ENCODE peak calls at places on chromosomes 6 and 20, in eight cellular contexts. D is A549; M is cardiac muscle cell; G is SK-N-SH; V is transverse colon; A is heart right ventricle; C is CD8-positive, alpha-beta T cell; X is left ventricle myocardium inferior. J is an unnamed sample.

GRCh38 chr20:46073443-46073842 is 16.3 kb downstream of the NCOA5 start:
- DNase-seq in D (no peak), M (no peak), G (no peak), V (no peak), A (no peak), C (no peak), X (no peak), J (peak)

GRCh38 chr20:52457826-52458225 is 266.2 kb upstream of the ZFP64 start:
- DNase-seq in D (no peak), M (no peak), G (no peak), V (no peak), A (no peak), C (no peak), X (no peak), J (no peak)

GRCh38 chr6:54717849-54718455 is 128.6 kb upstream of the FAM83B start:
- DNase-seq in D (peak), M (peak), G (peak), V (peak), A (peak), C (no peak), X (no peak), J (peak)

GRCh38 chr6:15953152-15953880 is 175.6 kb upstream of the MYLIP start:
- DNase-seq in D (no peak), M (peak), G (no peak), V (no peak), A (peak), C (no peak), X (no peak), J (no peak)

GRCh38 chr20:25623225-25623735 is 534 bp downstream of the NANP start:
- DNase-seq in D (peak), M (peak), G (peak), V (peak), A (peak), C (no peak), X (peak), J (peak)

GRCh38 chr6:67199425-67199824 is 1435.7 kb upstream of the ADGRB3 start:
- DNase-seq in D (no peak), M (no peak), G (no peak), V (no peak), A (no peak), C (no peak), X (no peak), J (no peak)

GRCh38 chr6:125444234-125444949 is 142.6 kb upstream of the HDDC2 start:
- DNase-seq in D (no peak), M (no peak), G (no peak), V (peak), A (peak), C (no peak), X (peak), J (no peak)

GRCh38 chr6:111477481-111477938 is 5.5 kb downstream of the REV3L start:
- DNase-seq in D (no peak), M (no peak), G (no peak), V (no peak), A (no peak), C (no peak), X (no peak), J (no peak)

GRCh38 chr6:140561701-140562100 is 1187.3 kb upstream of the CITED2 start:
- DNase-seq in D (no peak), M (no peak), G (no peak), V (no peak), A (no peak), C (no peak), X (no peak), J (no peak)

GRCh38 chr20:53736122-53736756 is 142.6 kb upstream of the ZNF217 start:
- DNase-seq in D (no peak), M (peak), G (no peak), V (no peak), A (no peak), C (no peak), X (no peak), J (no peak)

GRCh38 chr20:47360207-47360488 is 3.6 kb upstream of the ZMYND8 start:
- DNase-seq in D (peak), M (no peak), G (no peak), V (peak), A (peak), C (no peak), X (no peak), J (peak)

GRCh38 chr6:21220271-21220987 is 373.1 kb upstream of the SOX4 start:
- DNase-seq in D (peak), M (no peak), G (no peak), V (no peak), A (no peak), C (no peak), X (no peak), J (no peak)

GRCh38 chr6:145960918-145961604 is 3.1 kb downstream of the SHPRH start:
- DNase-seq in D (no peak), M (no peak), G (no peak), V (no peak), A (peak), C (no peak), X (no peak), J (no peak)

GRCh38 chr20:63977392-63978276 is 1.8 kb downstream of the SAMD10 start:
- DNase-seq in D (peak), M (no peak), G (no peak), V (no peak), A (peak), C (peak), X (no peak), J (peak)

GRCh38 chr20:61053487-61054277 is 198.4 kb upstream of the CDH4 start:
- DNase-seq in D (no peak), M (no peak), G (no peak), V (no peak), A (no peak), C (no peak), X (no peak), J (no peak)

GRCh38 chr6:31559958-31560696 is 12.0 kb upstream of the LTA start:
- DNase-seq in D (peak), M (no peak), G (no peak), V (peak), A (peak), C (peak), X (peak), J (peak)

GRCh38 chr20:3663031-3663701 is at the start of gene GFRA4:
- DNase-seq in D (no peak), M (no peak), G (no peak), V (no peak), A (no peak), C (no peak), X (no peak), J (no peak)

GRCh38 chr6:22343864-22344263 is 47.0 kb upstream of the PRL start:
- DNase-seq in D (no peak), M (no peak), G (no peak), V (no peak), A (no peak), C (no peak), X (no peak), J (no peak)
- TF ChIP-seq CTCF in D (no peak), M (no peak), G (no peak), V (no peak), A (no peak), C (no peak), X (no peak), J (no peak)

GRCh38 chr6:167995302-167995701 is 2.2 kb upstream of the KIF25 start:
- DNase-seq in D (no peak), M (no peak), G (no peak), V (no peak), A (no peak), C (no peak), X (no peak), J (no peak)

GRCh38 chr6:167998206-167998605 is 735 bp downstream of the KIF25 start:
- DNase-seq in D (no peak), M (no peak), G (no peak), V (no peak), A (no peak), C (no peak), X (no peak), J (no peak)

GRCh38 chr6:167995731-167996151 is 1.7 kb upstream of the KIF25 start:
- DNase-seq in D (no peak), M (no peak), G (no peak), V (no peak), A (no peak), C (no peak), X (no peak), J (no peak)

GRCh38 chr6:167996424-167997199 is 859 bp upstream of the KIF25 start:
- DNase-seq in D (peak), M (no peak), G (peak), V (no peak), A (no peak), C (no peak), X (no peak), J (no peak)

DNA sequence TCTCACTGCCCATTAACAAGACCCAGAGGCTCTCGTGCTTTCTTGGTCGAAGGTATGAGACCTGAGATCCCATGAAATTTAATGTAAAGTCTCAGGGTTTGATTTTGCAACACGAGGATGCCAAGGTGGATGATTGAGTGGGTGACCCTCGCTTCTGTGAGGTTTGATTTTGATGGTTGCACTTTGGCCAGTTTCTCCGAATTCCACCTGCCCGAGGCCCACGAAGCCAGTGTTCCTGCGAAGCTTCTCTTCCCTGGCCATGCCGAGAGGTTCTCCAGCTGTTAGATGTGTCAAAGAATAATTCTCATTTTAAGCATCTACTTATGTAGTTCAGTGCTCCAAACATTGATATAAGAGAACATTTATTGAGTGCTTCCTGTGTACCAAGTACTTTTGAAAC is at the start of gene KIF25:
- DNase-seq in D (no peak), M (no peak), G (no peak), V (no peak), A (no peak), C (no peak), X (no peak), J (no peak)
- H3K27ac ChIP-seq in D (peak), M (no peak), G (no peak), V (no peak), A (no peak), C (no peak), X (no peak), J (no peak)

GRCh38 chr6:122788663-122789062 is 395 bp upstream of the SMPDL3A start:
- DNase-seq in D (no peak), M (peak), G (no peak), V (no peak), A (no peak), C (no peak), X (no peak), J (no peak)

GRCh38 chr6:122788208-122788607 is 850 bp upstream of the SMPDL3A start:
- DNase-seq in D (no peak), M (no peak), G (no peak), V (no peak), A (no peak), C (no peak), X (no peak), J (no peak)

GRCh38 chr6:122790740-122791679 is 2.0 kb downstream of the SMPDL3A start:
- DNase-seq in D (no peak), M (peak), G (no peak), V (no peak), A (no peak), C (no peak), X (no peak), J (no peak)

GRCh38 chr6:122789078-122789861 is at the start of gene SMPDL3A:
- DNase-seq in D (peak), M (peak), G (peak), V (peak), A (peak), C (no peak), X (peak), J (peak)

GRCh38 chr6:122789862-122790739 is 1.0 kb downstream of the SMPDL3A start:
- DNase-seq in D (no peak), M (peak), G (peak), V (no peak), A (no peak), C (no peak), X (peak), J (peak)
- TF ChIP-seq CTCF in D (no peak), M (no peak), G (no peak), V (no peak), A (no peak), C (no peak), X (no peak), J (peak)

DNA sequence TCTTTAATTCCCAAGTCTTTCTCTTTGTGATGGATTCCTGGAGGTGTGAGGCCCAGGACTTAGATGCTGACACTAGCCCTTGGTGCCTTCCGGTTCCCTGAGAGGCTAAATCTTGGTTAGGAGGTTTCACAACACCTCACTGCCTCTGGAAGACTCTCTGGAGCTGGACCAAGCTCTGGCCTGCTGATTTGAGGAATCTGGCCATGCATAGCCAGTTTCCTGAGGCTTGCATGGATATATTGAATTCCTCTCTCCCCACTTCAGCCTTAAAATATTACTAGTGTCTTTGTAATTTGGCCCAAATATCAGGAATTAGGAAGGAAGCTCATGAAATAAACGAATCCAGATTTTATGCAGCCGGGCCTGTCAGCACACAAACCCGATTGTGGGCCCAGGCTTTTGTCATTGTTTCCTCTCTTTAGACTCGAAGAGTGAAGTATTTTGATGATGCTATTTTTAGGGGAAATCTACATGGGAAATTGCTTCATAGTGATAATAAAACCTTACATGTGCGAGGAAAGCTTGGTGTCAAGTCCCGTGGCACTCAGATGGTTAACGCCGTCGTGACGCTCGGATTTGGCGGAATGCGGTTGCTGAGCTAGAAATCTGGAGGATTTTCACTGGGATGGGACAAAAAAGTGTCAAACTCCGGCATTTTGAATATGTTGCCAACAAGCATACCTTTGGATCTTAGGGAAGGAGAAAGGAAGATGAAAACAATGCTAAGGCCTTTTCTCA is 144.4 kb downstream of the PHACTR3 start:
- DNase-seq in D (no peak), M (no peak), G (no peak), V (peak), A (no peak), C (no peak), X (no peak), J (no peak)
- H3K27ac ChIP-seq in D (no peak), M (no peak), G (no peak), V (peak), A (peak), C (no peak), X (peak), J (no peak)

DNA sequence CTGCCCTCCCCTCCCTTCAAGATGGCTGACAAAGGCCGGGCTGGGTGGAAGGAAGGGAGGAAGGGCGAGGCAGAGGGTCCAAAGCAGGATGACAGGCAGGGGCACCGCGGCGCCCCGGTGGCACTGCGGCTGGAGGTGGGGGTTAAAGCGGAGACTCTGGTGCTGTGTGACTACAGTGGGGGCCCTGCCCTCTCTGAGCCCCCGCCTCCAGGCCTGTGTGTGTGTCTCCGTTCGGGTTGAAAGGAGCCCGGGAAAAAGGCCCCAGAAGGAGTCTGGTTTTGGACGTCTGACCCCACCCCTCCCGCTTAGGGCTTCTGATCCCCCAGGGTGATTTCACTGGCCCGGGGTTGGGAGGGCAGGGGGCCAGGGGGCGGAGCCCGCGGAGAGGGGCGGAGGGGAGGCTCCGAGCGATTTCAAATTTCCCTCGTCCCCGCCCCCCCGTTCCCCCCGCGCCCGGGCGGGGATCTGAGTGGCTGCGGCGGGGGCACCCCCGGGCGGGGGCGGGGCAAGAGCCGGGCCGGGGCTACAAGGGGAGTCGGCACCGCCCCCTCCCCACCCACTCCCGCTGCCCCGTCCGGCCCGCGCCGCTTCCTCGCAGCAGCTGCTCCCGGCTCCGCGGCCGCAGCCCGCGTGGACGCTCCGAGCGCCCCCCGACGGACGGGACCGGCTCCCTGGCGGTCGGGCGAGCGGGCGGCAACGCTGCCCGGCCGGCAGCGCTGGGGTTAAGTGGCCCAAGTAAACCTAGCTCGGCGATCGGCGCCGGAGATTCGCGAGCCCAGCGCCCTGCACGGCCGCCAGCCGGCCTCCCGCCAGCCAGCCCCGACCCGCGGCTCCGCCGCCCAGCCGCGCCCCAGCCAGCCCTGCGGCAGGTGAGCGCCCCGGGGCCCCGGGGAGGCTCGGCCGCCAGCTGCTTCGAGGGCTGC is at the start of gene DNMT3B:
- DNase-seq in D (peak), M (peak), G (peak), V (peak), A (peak), C (peak), X (peak), J (peak)
- TF ChIP-seq CTCF in D (peak), M (no peak), G (peak), V (no peak), A (peak), C (no peak), X (peak), J (no peak)

GRCh38 chr20:48375804-48376203 is 452.0 kb downstream of the PREX1 start:
- DNase-seq in D (no peak), M (no peak), G (no peak), V (no peak), A (no peak), C (no peak), X (no peak), J (no peak)
- H3K27ac ChIP-seq in D (no peak), M (no peak), G (no peak), V (no peak), A (no peak), C (no peak), X (no peak), J (no peak)

GRCh38 chr20:10337291-10337690 is 96.7 kb downstream of the MKKS start:
- DNase-seq in D (no peak), M (no peak), G (no peak), V (no peak), A (no peak), C (no peak), X (no peak), J (no peak)
- TF ChIP-seq CTCF in D (no peak), M (no peak), G (no peak), V (no peak), A (no peak), C (no peak), X (no peak), J (no peak)